ENCODE peak calls at places on chromosome 2, in seven cellular contexts. D, U, V, G, Q, H and E are unnamed samples.

GRCh38 chr2:10019174-10019971 is 24.0 kb upstream of the KLF11 start:
- DNase-seq in U (no peak), Q (no peak), G (peak), H (no peak), V (no peak), D (no peak), E (no peak)

GRCh38 chr2:96927420-96928171 is 57.7 kb upstream of the SEMA4C start:
- DNase-seq in H (peak), D (no peak), V (no peak), U (peak), G (peak), Q (no peak), E (no peak)

GRCh38 chr2:55047677-55048299 is 2.5 kb downstream of the RTN4 start:
- DNase-seq in U (peak), Q (no peak), G (peak), D (no peak), H (no peak), V (no peak), E (no peak)

GRCh38 chr2:213238753-213239591 is 45.3 kb upstream of the SPAG16 start:
- DNase-seq in V (peak), Q (no peak), D (no peak), U (no peak), H (no peak), G (peak), E (no peak)

GRCh38 chr2:233544079-233544690 is 22.4 kb downstream of the USP40 start:
- DNase-seq in G (no peak), H (no peak), U (no peak), D (no peak), V (no peak), Q (no peak), E (no peak)

GRCh38 chr2:24259316-24259715 is 84.5 kb downstream of the FAM228A start:
- DNase-seq in Q (no peak), U (no peak), H (no peak), V (no peak), G (no peak), D (no peak), E (no peak)

GRCh38 chr2:222907790-222908431 is 47.1 kb downstream of the ACSL3 start:
- DNase-seq in D (no peak), G (peak), H (peak), V (peak), U (no peak), Q (no peak), E (no peak)

GRCh38 chr2:3769766-3770165 is 66.4 kb downstream of the DCDC2C start:
- DNase-seq in D (no peak), G (no peak), V (no peak), Q (no peak), H (no peak), U (no peak), E (no peak)

GRCh38 chr2:3940661-3941060 is 237.3 kb downstream of the DCDC2C start:
- DNase-seq in Q (no peak), G (no peak), U (no peak), H (peak), V (no peak), D (no peak), E (no peak)

GRCh38 chr2:202743613-202744012 is 108.8 kb downstream of the FAM117B start:
- DNase-seq in H (no peak), D (no peak), V (no peak), G (no peak), Q (no peak), U (no peak), E (no peak)

GRCh38 chr2:10514743-10515142 is 66.6 kb upstream of the ODC1 start:
- DNase-seq in Q (no peak), H (no peak), G (no peak), D (no peak), V (peak), U (no peak), E (no peak)

GRCh38 chr2:99261242-99261641 is 5.8 kb upstream of the LYG2 start:
- DNase-seq in V (no peak), H (peak), U (no peak), Q (no peak), G (no peak), D (no peak), E (no peak)

GRCh38 chr2:129720360-129720759 is 259.1 kb upstream of the RAB6C start:
- DNase-seq in V (no peak), G (no peak), D (no peak), H (no peak), U (no peak), Q (no peak), E (no peak)

GRCh38 chr2:151544449-151544848 is 134.7 kb downstream of the RIF1 start:
- DNase-seq in H (no peak), V (no peak), U (no peak), D (no peak), Q (no peak), G (peak), E (no peak)

GRCh38 chr2:106020032-106020431 is 174.1 kb downstream of the UXS1 start:
- DNase-seq in G (peak), V (no peak), D (no peak), H (peak), Q (no peak), U (no peak), E (no peak)

GRCh38 chr2:136121511-136121910 is 3.6 kb upstream of the CXCR4 start:
- DNase-seq in V (no peak), H (no peak), U (no peak), G (no peak), D (no peak), Q (no peak), E (no peak)

GRCh38 chr2:137644689-137645088 is 319.6 kb upstream of the HNMT start:
- DNase-seq in G (no peak), Q (no peak), D (no peak), U (no peak), V (no peak), H (no peak), E (no peak)

GRCh38 chr2:110858135-110858737 is 125.9 kb downstream of the ACOXL start:
- DNase-seq in U (peak), H (peak), V (no peak), Q (peak), D (peak), G (no peak), E (peak)

GRCh38 chr2:237154050-237154638 is 68.5 kb downstream of the COPS8 start:
- DNase-seq in G (peak), V (peak), D (peak), H (peak), Q (peak), U (no peak), E (peak)

GRCh38 chr2:63862802-63863201 is 21.1 kb downstream of the UGP2 start:
- DNase-seq in Q (no peak), U (no peak), G (no peak), D (no peak), H (no peak), V (no peak), E (no peak)

GRCh38 chr2:235870515-235870914 is 297.7 kb downstream of the GBX2 start:
- DNase-seq in V (no peak), Q (no peak), G (no peak), D (no peak), U (no peak), H (no peak), E (no peak)

GRCh38 chr2:110101911-110102774 is 13.5 kb downstream of the MALL start:
- DNase-seq in U (no peak), D (no peak), G (peak), Q (no peak), H (no peak), V (no peak), E (no peak)

GRCh38 chr2:225930687-225931086 is 531.2 kb downstream of the NYAP2 start:
- DNase-seq in U (no peak), H (no peak), Q (no peak), V (no peak), G (peak), D (no peak), E (no peak)

GRCh38 chr2:234245945-234246344 is 195.4 kb downstream of the SPP2 start:
- DNase-seq in D (no peak), V (no peak), H (no peak), U (no peak), G (peak), Q (no peak), E (no peak)

GRCh38 chr2:219628235-219628985 is 980 bp downstream of the SLC4A3 start:
- DNase-seq in G (no peak), D (no peak), U (no peak), V (no peak), Q (no peak), H (no peak), E (no peak)

GRCh38 chr2:221997100-221997499 is 301.7 kb downstream of the PAX3 start:
- DNase-seq in G (peak), V (peak), H (no peak), Q (no peak), D (no peak), U (no peak), E (no peak)

GRCh38 chr2:212548459-212548815 is 9.8 kb upstream of the ERBB4 start:
- DNase-seq in V (peak), Q (no peak), U (no peak), H (peak), G (peak), D (no peak), E (no peak)

GRCh38 chr2:114940785-114941458 is 498.5 kb downstream of the DPP10 start:
- DNase-seq in U (no peak), D (no peak), V (no peak), G (no peak), Q (no peak), H (no peak), E (no peak)

GRCh38 chr2:237262838-237263771 is 150.9 kb downstream of the COL6A3 start:
- DNase-seq in D (no peak), H (no peak), G (peak), Q (no peak), U (no peak), V (no peak), E (no peak)

GRCh38 chr2:20623741-20624155 is 27.1 kb downstream of the HS1BP3 start:
- DNase-seq in V (no peak), U (no peak), H (no peak), D (no peak), Q (no peak), G (no peak), E (no peak)

GRCh38 chr2:53632714-53633113 is 134.9 kb upstream of the CHAC2 start:
- DNase-seq in Q (no peak), U (no peak), H (no peak), V (peak), G (peak), D (no peak), E (no peak)

GRCh38 chr2:24327988-24328387 is 32.3 kb downstream of the ITSN2 start:
- DNase-seq in G (no peak), V (no peak), Q (no peak), H (no peak), D (no peak), U (no peak), E (no peak)

GRCh38 chr2:188966079-188966571 is 8.0 kb upstream of the COL3A1 start:
- DNase-seq in D (no peak), G (peak), U (no peak), V (no peak), Q (no peak), H (no peak), E (no peak)

GRCh38 chr2:233764264-233764663 is 4.2 kb downstream of the UGT1A1 start:
- DNase-seq in V (peak), D (no peak), U (no peak), Q (no peak), H (no peak), G (no peak), E (no peak)

GRCh38 chr2:69514406-69514805 is 77.2 kb upstream of the NFU1 start:
- DNase-seq in H (peak), U (no peak), G (peak), V (no peak), Q (no peak), D (no peak), E (no peak)

GRCh38 chr2:174120346-174120745 is 128.0 kb downstream of the OLA1 start:
- DNase-seq in Q (no peak), U (no peak), H (peak), V (no peak), G (peak), D (peak), E (no peak)